ENCODE peak calls at places on chromosomes 1 and 21, in six cellular contexts. F is body of pancreas, Z is IMR-90, Q is ovary, V is left ventricle myocardium inferior, K is fibroblast of lung. W is an unnamed sample.

GRCh38 chr1:93222987-93223675 is 42.6 kb downstream of the CCDC18 start:
- DNase-seq in Q (no peak), K (no peak), V (no peak), Z (no peak), F (no peak), W (no peak)

GRCh38 chr1:208207388-208208131 is 36.6 kb downstream of the PLXNA2 start:
- DNase-seq in Z (peak), Q (no peak), F (peak), K (peak), V (peak), W (peak)

GRCh38 chr1:154607084-154607747 is 770 bp downstream of the ADAR start:
- DNase-seq in K (peak), F (peak), V (no peak), Q (no peak), Z (peak), W (peak)

GRCh38 chr1:218498061-218498938 is 153.2 kb downstream of the TGFB2 start:
- DNase-seq in F (peak), V (no peak), K (peak), Q (no peak), Z (peak), W (peak)

GRCh38 chr1:27356628-27357280 is 10.0 kb downstream of the MAP3K6 start:
- DNase-seq in K (no peak), Q (peak), Z (no peak), F (peak), V (no peak), W (no peak)

GRCh38 chr1:235050911-235051360 is 77.7 kb downstream of the TOMM20 start:
- DNase-seq in V (peak), Z (peak), K (peak), F (peak), Q (no peak), W (peak)

GRCh38 chr1:183600136-183600535 is 9.9 kb upstream of the NCF2 start:
- DNase-seq in K (peak), Z (peak), F (peak), Q (no peak), V (no peak), W (peak)

GRCh38 chr1:227899820-227900449 is 47.8 kb downstream of the WNT9A start:
- DNase-seq in V (peak), Z (no peak), Q (peak), K (no peak), F (no peak), W (no peak)

GRCh38 chr1:71427066-71427465 is 346.2 kb upstream of the ZRANB2 start:
- DNase-seq in V (no peak), Z (no peak), K (no peak), F (no peak), Q (no peak), W (no peak)

GRCh38 chr21:45082715-45083114 is 8.3 kb downstream of the ADARB1 start:
- DNase-seq in F (no peak), Q (no peak), V (no peak), Z (no peak), K (no peak), W (no peak)

GRCh38 chr1:240965581-240966091 is 353.7 kb upstream of the GREM2 start:
- DNase-seq in F (no peak), Z (no peak), Q (no peak), V (no peak), K (no peak), W (no peak)

GRCh38 chr1:61093525-61094137 is 11.3 kb downstream of the NFIA start:
- DNase-seq in K (peak), F (no peak), Q (no peak), V (no peak), Z (no peak), W (peak)

DNA sequence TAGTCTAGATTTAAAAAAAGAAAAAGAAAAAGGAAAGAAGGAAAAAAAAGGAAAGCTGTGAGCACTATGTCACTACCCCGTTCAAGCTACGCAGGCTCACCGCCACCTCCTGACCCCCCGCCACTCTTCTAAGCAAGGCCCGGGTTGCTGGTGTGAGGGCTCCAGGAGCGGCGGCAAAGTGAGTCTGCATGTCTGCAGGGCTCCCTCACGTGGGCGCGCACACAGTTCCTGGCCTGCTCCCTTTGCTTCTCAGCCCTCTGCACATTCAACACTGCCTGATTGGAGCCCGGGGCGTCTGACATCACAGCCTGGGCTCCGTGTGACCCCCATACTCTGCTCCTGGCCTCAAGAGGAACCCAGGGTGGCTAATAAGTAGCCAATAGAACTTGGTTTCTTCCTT is 81.4 kb upstream of the TLR5 start:
- DNase-seq in Z (no peak), Q (no peak), V (no peak), K (no peak), F (no peak), W (no peak)
- H3K4me3 ChIP-seq in Z (no peak), Q (no peak), V (no peak), K (no peak), F (no peak), W (no peak)

DNA sequence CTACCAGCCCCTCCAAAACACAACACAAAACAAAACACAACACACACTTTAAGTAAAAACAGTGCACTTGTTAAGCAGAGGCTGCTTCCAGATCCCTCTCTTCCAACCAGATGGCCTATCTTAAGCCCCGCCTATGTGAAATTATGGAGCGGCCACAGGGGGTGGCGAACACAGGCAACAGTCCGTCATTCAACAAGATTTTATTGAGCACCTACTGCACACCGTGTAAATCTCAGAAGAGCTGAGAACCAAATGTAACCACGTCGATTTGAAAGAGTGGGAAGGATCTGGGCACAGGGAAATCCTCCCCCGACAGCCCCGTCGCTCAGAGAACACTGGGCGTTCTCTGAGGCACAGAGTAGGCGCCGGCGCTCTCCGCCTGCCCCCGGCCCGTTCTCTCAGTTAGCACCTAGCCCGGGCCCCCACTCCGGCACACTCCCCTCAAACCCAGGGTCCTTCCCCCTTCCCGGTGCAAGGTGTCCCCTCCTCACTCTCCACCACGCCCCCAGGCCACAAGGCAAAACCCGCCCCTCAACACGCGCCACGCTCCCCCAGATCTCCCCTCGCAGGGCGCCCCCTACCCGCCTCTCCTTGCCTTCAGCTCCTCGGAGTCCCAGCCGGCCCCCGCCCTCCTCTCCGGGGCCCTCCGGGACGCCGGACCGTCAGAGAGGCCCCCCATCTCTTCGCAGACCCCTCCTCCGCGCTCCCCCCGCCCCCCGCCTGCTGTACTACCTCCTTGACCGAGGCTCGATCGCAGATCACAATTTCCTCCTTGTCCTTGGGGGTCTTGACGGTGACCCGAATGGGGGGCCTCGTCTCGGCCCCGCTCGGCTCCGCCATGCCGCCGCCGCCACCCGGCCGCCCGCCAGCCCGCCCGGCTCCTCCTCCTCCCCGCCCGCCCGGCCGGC is 482 bp downstream of the UBQLN4 start:
- DNase-seq in K (peak), Q (peak), Z (peak), F (peak), V (peak), W (peak)
- TF ChIP-seq CTCF in K (peak), Q (no peak), Z (peak), F (no peak), V (peak), W (peak)

GRCh38 chr1:3190256-3191041 is 121.4 kb downstream of the PRDM16 start:
- DNase-seq in V (no peak), F (no peak), K (peak), Z (no peak), Q (peak), W (no peak)

GRCh38 chr1:3192825-3193224 is 123.8 kb downstream of the PRDM16 start:
- DNase-seq in Q (no peak), K (peak), V (no peak), Z (no peak), F (no peak), W (peak)

GRCh38 chr1:3193811-3194210 is 124.8 kb downstream of the PRDM16 start:
- DNase-seq in V (no peak), K (no peak), Z (no peak), Q (no peak), F (no peak), W (no peak)

GRCh38 chr1:3194760-3195479 is 125.9 kb downstream of the PRDM16 start:
- DNase-seq in Q (no peak), V (no peak), F (no peak), Z (no peak), K (no peak), W (no peak)

GRCh38 chr1:3192359-3192758 is 123.4 kb downstream of the PRDM16 start:
- DNase-seq in Z (no peak), K (no peak), F (no peak), V (no peak), Q (no peak), W (no peak)
- H3K4me3 ChIP-seq in Z (no peak), K (no peak), F (no peak), V (no peak), Q (no peak), W (no peak)

GRCh38 chr21:25949701-25950100 is 214.9 kb downstream of the GABPA start:
- DNase-seq in K (no peak), Z (no peak), Q (no peak), V (no peak), F (no peak), W (no peak)
- TF ChIP-seq CTCF in K (no peak), Z (no peak), Q (no peak), V (no peak), F (no peak), W (no peak)

W was measured in astrocyte of the spinal cord.